ENCODE peak calls at places on chromosome 10, in four cellular contexts. Z is Calu3, N is OCI-LY7, G is fibroblast of lung. F is an unnamed sample.

GRCh38 chr10:132627736-132628512 is 90.3 kb downstream of the INPP5A start:
- DNase-seq in Z (no peak), N (no peak), G (peak; percentile 63), F (peak; percentile 38)

GRCh38 chr10:87713707-87714106 is 54.0 kb downstream of the PAPSS2 start:
- DNase-seq in Z (no peak), N (no peak), G (no peak), F (no peak)

GRCh38 chr10:3931901-3932300 is 146.9 kb upstream of the KLF6 start:
- DNase-seq in Z (no peak), N (no peak), G (no peak), F (no peak)

GRCh38 chr10:123140164-123140982 is 4.6 kb downstream of the HMX3 start:
- DNase-seq in Z (peak; percentile 27), N (no peak), G (no peak), F (no peak)

GRCh38 chr10:44383749-44384600 is 922 bp downstream of the CXCL12 start:
- DNase-seq in Z (no peak), N (no peak), G (peak; percentile 64), F (peak; percentile 51)

GRCh38 chr10:101834341-101834740 is 9.3 kb downstream of the KCNIP2 start:
- DNase-seq in Z (no peak), N (no peak), G (no peak), F (no peak)

GRCh38 chr10:126480648-126481047 is 92.4 kb upstream of the ADAM12 start:
- DNase-seq in Z (no peak), N (no peak), G (no peak), F (no peak)

GRCh38 chr10:72065439-72066025 is 22.8 kb downstream of the SPOCK2 start:
- DNase-seq in Z (no peak), N (no peak), G (peak; percentile 34), F (no peak)

GRCh38 chr10:1624240-1624639 is 113.1 kb downstream of the ADARB2 start:
- DNase-seq in Z (no peak), N (no peak), G (no peak), F (no peak)

GRCh38 chr10:35192645-35193249 is 66.1 kb downstream of the CREM start:
- DNase-seq in Z (no peak), N (no peak), G (no peak), F (no peak)

GRCh38 chr10:24891823-24892222 is 60.6 kb downstream of the PRTFDC1 start:
- DNase-seq in Z (no peak), N (no peak), G (peak; percentile 87), F (peak; percentile 59)

GRCh38 chr10:18104223-18104872 is 35.9 kb upstream of the CACNB2 start:
- DNase-seq in Z (peak; percentile 48), N (peak; percentile 39), G (peak; percentile 21), F (peak; percentile 23)

GRCh38 chr10:59865101-59865500 is 41.3 kb downstream of the CCDC6 start:
- DNase-seq in Z (peak; percentile 71), N (peak; percentile 35), G (peak; percentile 36), F (no peak)

GRCh38 chr10:110192552-110192951 is 14.9 kb upstream of the MXI1 start:
- DNase-seq in Z (no peak), N (no peak), G (no peak), F (no peak)

GRCh38 chr10:13971586-13972475 is 358.9 kb downstream of the FRMD4A start:
- DNase-seq in Z (no peak), N (no peak), G (peak; percentile 95), F (no peak)

GRCh38 chr10:5812283-5813090 is 747 bp downstream of the GDI2 start:
- DNase-seq in Z (peak; percentile 42), N (peak; percentile 72), G (peak; percentile 9), F (no peak)

GRCh38 chr10:120460776-120461175 is 3.7 kb downstream of the PLPP4 start:
- DNase-seq in Z (no peak), N (no peak), G (peak; percentile 100), F (no peak)

F was measured in fibroblast of gingiva.